ENCODE peak calls at places on chromosomes 7 and 10, in four cellular contexts. One of them, this sample, is unnamed.

GRCh38 chr10:93417264-93417663 is 64.9 kb downstream of the MYOF start:
- DNase-seq in HL-60: no peak
- DNase-seq in ELF-1: no peak
- DNase-seq in C1 segment of cervical spinal cord: no peak
- DNase-seq in this sample: no peak

GRCh38 chr7:28347964-28348363 is 64.4 kb upstream of the CREB5 start:
- DNase-seq in C1 segment of cervical spinal cord: no peak
- DNase-seq in ELF-1: no peak
- DNase-seq in HL-60: no peak
- DNase-seq in this sample: no peak

GRCh38 chr7:696426-697258 is 29.9 kb upstream of the DNAAF5 start:
- DNase-seq in C1 segment of cervical spinal cord: no peak
- DNase-seq in ELF-1: no peak
- DNase-seq in HL-60: no peak
- DNase-seq in this sample: no peak

GRCh38 chr7:96778263-96778662 is 68.6 kb upstream of the SEM1 start:
- DNase-seq in HL-60: no peak
- DNase-seq in ELF-1: peak; percentile 6
- DNase-seq in C1 segment of cervical spinal cord: no peak
- DNase-seq in this sample: peak; percentile 29

GRCh38 chr7:158549176-158549833 is 38.3 kb downstream of the PTPRN2 start:
- DNase-seq in ELF-1: peak; percentile 67
- DNase-seq in C1 segment of cervical spinal cord: no peak
- DNase-seq in HL-60: no peak
- DNase-seq in this sample: peak; percentile 62

GRCh38 chr7:131067220-131067619 is 260.5 kb upstream of the MKLN1 start:
- DNase-seq in HL-60: no peak
- DNase-seq in ELF-1: no peak
- DNase-seq in C1 segment of cervical spinal cord: no peak
- DNase-seq in this sample: no peak

GRCh38 chr10:86265236-86265876 is 101.2 kb downstream of the GRID1 start:
- DNase-seq in C1 segment of cervical spinal cord: no peak
- DNase-seq in HL-60: no peak
- DNase-seq in ELF-1: peak; percentile 59
- DNase-seq in this sample: no peak

GRCh38 chr7:12594122-12594897 is 23.8 kb downstream of the SCIN start:
- DNase-seq in HL-60: no peak
- DNase-seq in C1 segment of cervical spinal cord: no peak
- DNase-seq in ELF-1: no peak
- DNase-seq in this sample: no peak

GRCh38 chr10:5147255-5147980 is 37.5 kb downstream of the AKR1C8 start:
- DNase-seq in ELF-1: no peak
- DNase-seq in C1 segment of cervical spinal cord: no peak
- DNase-seq in HL-60: no peak
- DNase-seq in this sample: no peak

GRCh38 chr7:133052357-133052756 is 29.5 kb downstream of the CHCHD3 start:
- DNase-seq in HL-60: no peak
- DNase-seq in ELF-1: no peak
- DNase-seq in C1 segment of cervical spinal cord: no peak
- DNase-seq in this sample: no peak

GRCh38 chr7:30755384-30756154 is 3.6 kb downstream of the INMT start:
- DNase-seq in ELF-1: no peak
- DNase-seq in C1 segment of cervical spinal cord: no peak
- DNase-seq in HL-60: no peak
- DNase-seq in this sample: no peak

GRCh38 chr7:151148319-151149259 is 18.9 kb downstream of the GBX1 start:
- DNase-seq in HL-60: no peak
- DNase-seq in C1 segment of cervical spinal cord: no peak
- DNase-seq in ELF-1: peak; percentile 37
- DNase-seq in this sample: no peak

GRCh38 chr10:97849101-97849490 is 547 bp upstream of the GOLGA7B start:
- DNase-seq in C1 segment of cervical spinal cord: no peak
- DNase-seq in ELF-1: no peak
- DNase-seq in HL-60: no peak
- DNase-seq in this sample: no peak

GRCh38 chr7:40311307-40311706 is 176.5 kb downstream of the SUGCT start:
- DNase-seq in HL-60: no peak
- DNase-seq in ELF-1: no peak
- DNase-seq in C1 segment of cervical spinal cord: no peak
- DNase-seq in this sample: no peak